ENCODE peak calls at places on chromosomes 13 and 19, in six cellular contexts. One of them, this sample, is unnamed. For H3K4me1 and H3K36me3, the result is how much of the 10 kb centered on the place peaks cover.

GRCh38 chr13:41458187-41458938 is 1.0 kb downstream of the RGCC start:
- DNase-seq in CD8-positive, alpha-beta T cell: peak
- DNase-seq in heart left ventricle: peak
- DNase-seq in uterus: peak
- DNase-seq in effector memory CD4-positive, alpha-beta T cell: no peak
- DNase-seq in mammary epithelial cell: peak
- DNase-seq in this sample: no peak

GRCh38 chr19:48989701-48990291 is 3.3 kb downstream of the GYS1 start:
- DNase-seq in CD8-positive, alpha-beta T cell: no peak
- DNase-seq in heart left ventricle: peak
- DNase-seq in uterus: no peak
- DNase-seq in mammary epithelial cell: no peak
- DNase-seq in effector memory CD4-positive, alpha-beta T cell: no peak
- DNase-seq in this sample: no peak

GRCh38 chr13:44648392-44649117 is 72.4 kb upstream of the TSC22D1 start:
- DNase-seq in effector memory CD4-positive, alpha-beta T cell: no peak
- DNase-seq in mammary epithelial cell: peak
- DNase-seq in uterus: no peak
- DNase-seq in heart left ventricle: no peak
- DNase-seq in CD8-positive, alpha-beta T cell: no peak
- DNase-seq in this sample: no peak

GRCh38 chr13:113299951-113300350 is 2.9 kb downstream of the LAMP1 start:
- DNase-seq in heart left ventricle: no peak
- DNase-seq in effector memory CD4-positive, alpha-beta T cell: no peak
- DNase-seq in uterus: no peak
- DNase-seq in CD8-positive, alpha-beta T cell: no peak
- DNase-seq in mammary epithelial cell: no peak
- DNase-seq in this sample: no peak

GRCh38 chr13:41178040-41178439 is 16.3 kb downstream of the KBTBD7 start:
- DNase-seq in effector memory CD4-positive, alpha-beta T cell: no peak
- DNase-seq in CD8-positive, alpha-beta T cell: no peak
- DNase-seq in mammary epithelial cell: peak
- DNase-seq in heart left ventricle: no peak
- DNase-seq in uterus: no peak
- DNase-seq in this sample: no peak

GRCh38 chr19:19475845-19476828 is 39.2 kb downstream of the TSSK6 start:
- DNase-seq in CD8-positive, alpha-beta T cell: no peak
- DNase-seq in effector memory CD4-positive, alpha-beta T cell: no peak
- DNase-seq in heart left ventricle: no peak
- DNase-seq in uterus: no peak
- DNase-seq in mammary epithelial cell: peak
- DNase-seq in this sample: no peak

GRCh38 chr19:44846455-44847143 is 502 bp downstream of the NECTIN2 start:
- DNase-seq in heart left ventricle: peak
- DNase-seq in uterus: peak
- DNase-seq in mammary epithelial cell: peak
- DNase-seq in CD8-positive, alpha-beta T cell: no peak
- DNase-seq in effector memory CD4-positive, alpha-beta T cell: no peak
- DNase-seq in this sample: peak

GRCh38 chr19:4839192-4839591 is 7.7 kb upstream of the TICAM1 start:
- DNase-seq in heart left ventricle: no peak
- DNase-seq in effector memory CD4-positive, alpha-beta T cell: no peak
- DNase-seq in CD8-positive, alpha-beta T cell: no peak
- DNase-seq in mammary epithelial cell: no peak
- DNase-seq in uterus: no peak
- DNase-seq in this sample: no peak

GRCh38 chr13:26022538-26023292 is 29.1 kb downstream of the SHISA2 start:
- DNase-seq in CD8-positive, alpha-beta T cell: no peak
- DNase-seq in mammary epithelial cell: peak
- DNase-seq in uterus: no peak
- DNase-seq in heart left ventricle: peak
- DNase-seq in effector memory CD4-positive, alpha-beta T cell: no peak
- DNase-seq in this sample: no peak

GRCh38 chr19:3039641-3040077 is 10.6 kb upstream of the TLE2 start:
- DNase-seq in uterus: no peak
- DNase-seq in mammary epithelial cell: no peak
- DNase-seq in CD8-positive, alpha-beta T cell: no peak
- DNase-seq in effector memory CD4-positive, alpha-beta T cell: no peak
- DNase-seq in heart left ventricle: no peak
- DNase-seq in this sample: no peak

GRCh38 chr13:85287528-85287927 is 511.7 kb downstream of the SLITRK6 start:
- DNase-seq in mammary epithelial cell: no peak
- DNase-seq in uterus: no peak
- DNase-seq in heart left ventricle: no peak
- DNase-seq in effector memory CD4-positive, alpha-beta T cell: no peak
- DNase-seq in CD8-positive, alpha-beta T cell: no peak
- DNase-seq in this sample: no peak

GRCh38 chr19:49071860-49072547 is 495 bp downstream of the KCNA7 start:
- DNase-seq in uterus: no peak
- DNase-seq in mammary epithelial cell: no peak
- DNase-seq in heart left ventricle: no peak
- DNase-seq in effector memory CD4-positive, alpha-beta T cell: no peak
- DNase-seq in CD8-positive, alpha-beta T cell: no peak
- DNase-seq in this sample: no peak

GRCh38 chr19:48619692-48620565 is 623 bp downstream of the SPHK2 start:
- DNase-seq in effector memory CD4-positive, alpha-beta T cell: no peak
- DNase-seq in CD8-positive, alpha-beta T cell: no peak
- DNase-seq in uterus: no peak
- DNase-seq in heart left ventricle: no peak
- DNase-seq in mammary epithelial cell: no peak
- DNase-seq in this sample: no peak

GRCh38 chr13:83992566-83993358 is 110.5 kb upstream of the SLITRK1 start:
- DNase-seq in heart left ventricle: no peak
- DNase-seq in effector memory CD4-positive, alpha-beta T cell: no peak
- DNase-seq in mammary epithelial cell: no peak
- DNase-seq in CD8-positive, alpha-beta T cell: no peak
- DNase-seq in uterus: no peak
- DNase-seq in this sample: no peak
- H3K27ac ChIP-seq in heart left ventricle: no peak
- H3K27ac ChIP-seq in effector memory CD4-positive, alpha-beta T cell: no peak
- H3K27ac ChIP-seq in mammary epithelial cell: no peak
- H3K27ac ChIP-seq in CD8-positive, alpha-beta T cell: no peak
- H3K27ac ChIP-seq in uterus: no peak
- H3K27ac ChIP-seq in this sample: no peak

GRCh38 chr19:11190501-11190900 is 6.8 kb downstream of the KANK2 start:
- DNase-seq in mammary epithelial cell: no peak
- DNase-seq in heart left ventricle: no peak
- DNase-seq in CD8-positive, alpha-beta T cell: no peak
- DNase-seq in uterus: no peak
- DNase-seq in effector memory CD4-positive, alpha-beta T cell: no peak
- DNase-seq in this sample: no peak
- H3K4me1 ChIP-seq in mammary epithelial cell: under half
- H3K4me1 ChIP-seq in heart left ventricle: half or more
- H3K4me1 ChIP-seq in CD8-positive, alpha-beta T cell: under half
- H3K4me1 ChIP-seq in uterus: under half
- H3K4me1 ChIP-seq in effector memory CD4-positive, alpha-beta T cell: under half
- H3K4me1 ChIP-seq in this sample: under half

DNA sequence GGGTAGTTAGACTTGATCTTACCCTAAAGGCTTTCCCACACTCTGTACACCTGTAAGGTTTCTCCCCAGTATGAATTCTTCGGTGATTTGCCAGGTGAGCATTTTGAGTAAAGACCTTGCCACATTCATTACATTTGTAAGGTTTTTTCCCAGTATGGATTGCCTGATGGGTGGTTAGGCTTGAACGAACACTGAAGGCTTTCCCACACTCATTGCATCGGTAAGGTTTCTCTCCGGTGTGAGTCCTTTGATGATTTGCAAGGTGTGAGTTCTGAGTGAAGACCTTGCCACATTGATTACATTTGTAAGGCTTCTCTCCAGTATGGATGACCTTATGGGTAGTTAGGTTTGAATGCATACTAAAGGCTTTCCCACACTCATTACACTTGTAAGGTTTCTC is 23.7 kb downstream of the ERVV-2 start:
- DNase-seq in effector memory CD4-positive, alpha-beta T cell: no peak
- DNase-seq in heart left ventricle: no peak
- DNase-seq in uterus: no peak
- DNase-seq in CD8-positive, alpha-beta T cell: no peak
- DNase-seq in mammary epithelial cell: no peak
- DNase-seq in this sample: no peak
- H3K36me3 ChIP-seq in effector memory CD4-positive, alpha-beta T cell: under half
- H3K36me3 ChIP-seq in heart left ventricle: half or more
- H3K36me3 ChIP-seq in uterus: under half
- H3K36me3 ChIP-seq in CD8-positive, alpha-beta T cell: under half
- H3K36me3 ChIP-seq in mammary epithelial cell: under half
- H3K36me3 ChIP-seq in this sample: under half

DNA sequence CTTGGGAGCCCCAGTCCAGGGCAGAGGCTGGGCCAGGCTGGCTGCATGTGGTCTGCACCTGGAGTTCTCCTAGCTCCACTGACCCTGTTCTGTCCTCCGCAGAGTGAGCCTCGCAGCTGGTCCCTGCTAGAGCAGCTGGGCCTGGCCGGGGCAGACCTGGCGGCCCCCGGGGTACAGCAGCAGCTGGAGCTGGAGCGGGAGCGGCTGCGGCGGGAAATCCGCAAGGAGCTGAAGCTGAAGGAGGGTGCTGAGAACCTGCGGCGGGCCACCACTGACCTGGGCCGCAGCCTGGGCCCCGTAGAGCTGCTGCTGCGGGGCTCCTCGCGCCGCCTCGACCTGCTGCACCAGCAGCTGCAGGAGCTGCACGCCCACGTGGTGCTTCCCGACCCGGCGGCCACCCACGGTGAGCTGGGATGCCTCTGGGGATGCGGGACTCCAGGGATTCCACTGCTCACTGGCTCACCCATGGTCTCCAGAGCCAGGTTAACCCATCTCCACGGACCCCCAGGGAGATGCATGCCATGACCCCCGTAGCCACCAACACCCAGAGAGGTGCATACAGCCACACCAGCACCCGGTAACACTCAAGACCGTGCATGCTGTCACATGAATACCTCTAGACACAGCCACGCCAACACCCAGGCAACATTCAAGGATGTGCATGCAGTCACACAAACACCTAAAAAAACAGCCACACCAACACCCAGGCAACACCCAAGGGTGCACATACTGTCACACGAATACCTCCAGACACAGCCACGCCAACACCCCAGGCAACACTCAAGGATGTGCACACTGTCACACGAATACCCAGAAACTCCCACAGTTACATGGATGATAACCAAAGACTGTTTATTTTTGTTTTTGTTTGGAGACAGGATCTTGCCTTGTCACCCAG is 8.2 kb downstream of the PKN1 start:
- DNase-seq in mammary epithelial cell: no peak
- DNase-seq in uterus: no peak
- DNase-seq in heart left ventricle: no peak
- DNase-seq in effector memory CD4-positive, alpha-beta T cell: no peak
- DNase-seq in CD8-positive, alpha-beta T cell: no peak
- DNase-seq in this sample: no peak
- H3K27ac ChIP-seq in mammary epithelial cell: no peak
- H3K27ac ChIP-seq in uterus: no peak
- H3K27ac ChIP-seq in heart left ventricle: no peak
- H3K27ac ChIP-seq in effector memory CD4-positive, alpha-beta T cell: no peak
- H3K27ac ChIP-seq in CD8-positive, alpha-beta T cell: peak
- H3K27ac ChIP-seq in this sample: no peak

DNA sequence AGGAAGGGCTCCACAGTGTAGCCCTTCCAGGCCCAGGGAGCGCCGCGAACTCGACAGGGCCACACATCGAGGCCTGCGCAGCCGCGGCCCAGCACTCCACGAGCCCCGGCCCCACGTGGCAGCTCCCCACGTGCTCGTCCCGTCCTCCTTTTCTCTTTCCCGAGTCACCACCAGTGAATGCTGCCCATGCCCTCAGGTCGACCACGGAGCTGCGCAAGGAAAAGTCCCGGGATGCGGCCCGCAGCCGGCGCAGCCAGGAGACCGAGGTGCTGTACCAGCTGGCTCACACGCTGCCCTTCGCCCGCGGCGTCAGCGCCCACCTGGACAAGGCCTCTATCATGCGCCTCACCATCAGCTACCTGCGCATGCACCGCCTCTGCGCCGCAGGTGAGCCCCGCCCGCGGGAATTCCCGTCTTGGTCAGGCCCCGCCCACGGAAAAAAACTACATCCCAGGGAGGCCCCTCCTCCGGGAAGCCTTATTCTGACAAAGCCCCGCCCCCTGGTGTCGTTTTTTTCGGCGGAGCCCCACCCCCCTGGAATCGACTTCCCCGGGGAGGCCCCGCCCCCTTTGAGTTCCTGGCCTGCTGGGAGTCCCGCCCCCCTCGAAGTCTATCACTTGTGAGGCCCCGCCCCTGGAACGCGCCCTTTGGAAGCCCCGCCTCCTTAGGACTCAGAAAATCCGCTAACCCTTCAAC is 7.0 kb downstream of the HIF3A start:
- DNase-seq in uterus: peak
- DNase-seq in mammary epithelial cell: peak
- DNase-seq in effector memory CD4-positive, alpha-beta T cell: no peak
- DNase-seq in CD8-positive, alpha-beta T cell: no peak
- DNase-seq in heart left ventricle: peak
- DNase-seq in this sample: peak
- H3K4me1 ChIP-seq in uterus: under half
- H3K4me1 ChIP-seq in mammary epithelial cell: under half
- H3K4me1 ChIP-seq in effector memory CD4-positive, alpha-beta T cell: under half
- H3K4me1 ChIP-seq in CD8-positive, alpha-beta T cell: under half
- H3K4me1 ChIP-seq in heart left ventricle: under half
- H3K4me1 ChIP-seq in this sample: under half

GRCh38 chr19:15397236-15397635 is 17.6 kb upstream of the AKAP8 start:
- DNase-seq in CD8-positive, alpha-beta T cell: no peak
- DNase-seq in heart left ventricle: no peak
- DNase-seq in mammary epithelial cell: no peak
- DNase-seq in effector memory CD4-positive, alpha-beta T cell: no peak
- DNase-seq in uterus: no peak
- DNase-seq in this sample: no peak
- H3K36me3 ChIP-seq in CD8-positive, alpha-beta T cell: half or more
- H3K36me3 ChIP-seq in heart left ventricle: half or more
- H3K36me3 ChIP-seq in mammary epithelial cell: under half
- H3K36me3 ChIP-seq in effector memory CD4-positive, alpha-beta T cell: half or more
- H3K36me3 ChIP-seq in uterus: under half
- H3K36me3 ChIP-seq in this sample: half or more

DNA sequence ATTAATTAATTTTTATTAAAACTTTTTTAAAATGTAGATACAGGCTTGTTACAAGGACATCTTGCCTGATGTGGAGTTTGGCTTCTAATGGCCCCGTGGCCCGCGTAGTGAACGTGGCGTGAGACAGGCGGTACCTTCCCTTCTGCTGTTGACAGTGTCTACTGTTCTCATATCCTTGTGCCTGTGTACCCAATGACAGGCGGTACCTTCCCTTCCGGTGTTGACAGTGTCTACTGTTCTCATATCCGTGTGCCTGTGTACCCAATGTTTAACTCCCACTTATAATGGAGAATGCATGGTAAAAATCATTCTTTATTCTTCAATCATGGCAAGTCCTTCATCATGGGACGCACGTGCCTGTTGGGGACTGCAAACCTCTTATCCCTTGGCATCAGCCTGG is 79.1 kb upstream of the ZNF835 start:
- DNase-seq in CD8-positive, alpha-beta T cell: no peak
- DNase-seq in mammary epithelial cell: no peak
- DNase-seq in heart left ventricle: no peak
- DNase-seq in uterus: no peak
- DNase-seq in effector memory CD4-positive, alpha-beta T cell: no peak
- DNase-seq in this sample: no peak
- H3K27ac ChIP-seq in CD8-positive, alpha-beta T cell: no peak
- H3K27ac ChIP-seq in mammary epithelial cell: no peak
- H3K27ac ChIP-seq in heart left ventricle: no peak
- H3K27ac ChIP-seq in uterus: no peak
- H3K27ac ChIP-seq in effector memory CD4-positive, alpha-beta T cell: no peak
- H3K27ac ChIP-seq in this sample: no peak